ENCODE peak calls at places on chromosomes 6 and 20, in nine cellular contexts. One of them, this sample, is unnamed.

GRCh38 chr20:43583982-43584432 is 6.7 kb upstream of the IFT52 start:
- DNase-seq in IMR-90: peak; percentile 97
- DNase-seq in AG04450: peak; percentile 92
- DNase-seq in CD8-positive, alpha-beta T cell: no peak
- DNase-seq in neural progenitor cell: no peak
- DNase-seq in ovary: peak; percentile 51
- DNase-seq in lung: peak; percentile 70
- DNase-seq in right atrium auricular region: peak; percentile 88
- DNase-seq in HepG2: peak; percentile 95
- DNase-seq in this sample: no peak

GRCh38 chr6:36666726-36667591 is 11.6 kb upstream of the CDKN1A start:
- DNase-seq in lung: peak; percentile 74
- DNase-seq in ovary: peak; percentile 94
- DNase-seq in CD8-positive, alpha-beta T cell: no peak
- DNase-seq in neural progenitor cell: peak; percentile 73
- DNase-seq in IMR-90: peak; percentile 96
- DNase-seq in HepG2: peak; percentile 93
- DNase-seq in AG04450: peak; percentile 89
- DNase-seq in right atrium auricular region: peak; percentile 89
- DNase-seq in this sample: no peak

GRCh38 chr20:16241911-16242310 is 331.3 kb downstream of the KIF16B start:
- DNase-seq in HepG2: peak; percentile 72
- DNase-seq in CD8-positive, alpha-beta T cell: no peak
- DNase-seq in neural progenitor cell: no peak
- DNase-seq in IMR-90: no peak
- DNase-seq in right atrium auricular region: no peak
- DNase-seq in lung: no peak
- DNase-seq in ovary: no peak
- DNase-seq in AG04450: no peak
- DNase-seq in this sample: no peak

GRCh38 chr6:40356242-40356910 is 230.8 kb downstream of the LRFN2 start:
- DNase-seq in right atrium auricular region: peak; percentile 9
- DNase-seq in neural progenitor cell: no peak
- DNase-seq in AG04450: no peak
- DNase-seq in IMR-90: no peak
- DNase-seq in lung: peak; percentile 17
- DNase-seq in HepG2: no peak
- DNase-seq in CD8-positive, alpha-beta T cell: no peak
- DNase-seq in ovary: no peak
- DNase-seq in this sample: no peak

GRCh38 chr20:37403107-37404033 is 57.4 kb downstream of the SRC start:
- DNase-seq in CD8-positive, alpha-beta T cell: no peak
- DNase-seq in HepG2: no peak
- DNase-seq in AG04450: no peak
- DNase-seq in lung: no peak
- DNase-seq in IMR-90: no peak
- DNase-seq in neural progenitor cell: no peak
- DNase-seq in ovary: no peak
- DNase-seq in right atrium auricular region: no peak
- DNase-seq in this sample: no peak

GRCh38 chr6:158649289-158650143 is at the start of gene SYTL3:
- DNase-seq in lung: peak; percentile 76
- DNase-seq in HepG2: no peak
- DNase-seq in CD8-positive, alpha-beta T cell: peak; percentile 82
- DNase-seq in ovary: no peak
- DNase-seq in right atrium auricular region: peak; percentile 69
- DNase-seq in neural progenitor cell: no peak
- DNase-seq in AG04450: no peak
- DNase-seq in IMR-90: peak; percentile 82
- DNase-seq in this sample: peak; percentile 72

GRCh38 chr6:144749263-144749662 is 464.1 kb downstream of the UTRN start:
- DNase-seq in lung: no peak
- DNase-seq in AG04450: no peak
- DNase-seq in HepG2: no peak
- DNase-seq in CD8-positive, alpha-beta T cell: no peak
- DNase-seq in neural progenitor cell: no peak
- DNase-seq in right atrium auricular region: no peak
- DNase-seq in IMR-90: no peak
- DNase-seq in ovary: no peak
- DNase-seq in this sample: no peak

GRCh38 chr6:167829513-167829912 is 2.8 kb downstream of the AFDN start:
- DNase-seq in CD8-positive, alpha-beta T cell: no peak
- DNase-seq in right atrium auricular region: no peak
- DNase-seq in ovary: no peak
- DNase-seq in IMR-90: no peak
- DNase-seq in AG04450: no peak
- DNase-seq in neural progenitor cell: no peak
- DNase-seq in lung: no peak
- DNase-seq in HepG2: no peak
- DNase-seq in this sample: no peak

GRCh38 chr20:13786143-13786828 is 1.5 kb downstream of the NDUFAF5 start:
- DNase-seq in HepG2: no peak
- DNase-seq in ovary: no peak
- DNase-seq in neural progenitor cell: no peak
- DNase-seq in AG04450: no peak
- DNase-seq in lung: no peak
- DNase-seq in IMR-90: no peak
- DNase-seq in right atrium auricular region: no peak
- DNase-seq in CD8-positive, alpha-beta T cell: no peak
- DNase-seq in this sample: no peak

GRCh38 chr6:11414564-11414963 is 123.0 kb upstream of the TMEM170B start:
- DNase-seq in right atrium auricular region: no peak
- DNase-seq in IMR-90: no peak
- DNase-seq in HepG2: peak; percentile 78
- DNase-seq in CD8-positive, alpha-beta T cell: no peak
- DNase-seq in lung: no peak
- DNase-seq in neural progenitor cell: no peak
- DNase-seq in AG04450: no peak
- DNase-seq in ovary: no peak
- DNase-seq in this sample: peak; percentile 25

GRCh38 chr6:140846518-140847277 is 1286.0 kb upstream of the GJE1 start:
- DNase-seq in CD8-positive, alpha-beta T cell: no peak
- DNase-seq in AG04450: no peak
- DNase-seq in HepG2: no peak
- DNase-seq in ovary: no peak
- DNase-seq in right atrium auricular region: no peak
- DNase-seq in IMR-90: peak; percentile 72
- DNase-seq in neural progenitor cell: no peak
- DNase-seq in lung: no peak
- DNase-seq in this sample: no peak

GRCh38 chr6:4853349-4853748 is 77.1 kb downstream of the CDYL start:
- DNase-seq in neural progenitor cell: no peak
- DNase-seq in CD8-positive, alpha-beta T cell: no peak
- DNase-seq in HepG2: no peak
- DNase-seq in ovary: no peak
- DNase-seq in IMR-90: no peak
- DNase-seq in lung: no peak
- DNase-seq in AG04450: no peak
- DNase-seq in right atrium auricular region: no peak
- DNase-seq in this sample: no peak

GRCh38 chr6:118882314-118882905 is 11.5 kb upstream of the ASF1A start:
- DNase-seq in IMR-90: no peak
- DNase-seq in neural progenitor cell: no peak
- DNase-seq in CD8-positive, alpha-beta T cell: no peak
- DNase-seq in ovary: no peak
- DNase-seq in lung: no peak
- DNase-seq in AG04450: no peak
- DNase-seq in right atrium auricular region: no peak
- DNase-seq in HepG2: no peak
- DNase-seq in this sample: no peak

GRCh38 chr20:51507357-51508036 is 35.0 kb downstream of the NFATC2 start:
- DNase-seq in HepG2: no peak
- DNase-seq in right atrium auricular region: no peak
- DNase-seq in lung: no peak
- DNase-seq in IMR-90: no peak
- DNase-seq in AG04450: no peak
- DNase-seq in CD8-positive, alpha-beta T cell: no peak
- DNase-seq in ovary: no peak
- DNase-seq in neural progenitor cell: no peak
- DNase-seq in this sample: no peak

GRCh38 chr6:145483191-145483996 is 251.9 kb downstream of the EPM2A start:
- DNase-seq in CD8-positive, alpha-beta T cell: no peak
- DNase-seq in HepG2: peak; percentile 52
- DNase-seq in neural progenitor cell: no peak
- DNase-seq in lung: no peak
- DNase-seq in ovary: no peak
- DNase-seq in right atrium auricular region: no peak
- DNase-seq in AG04450: no peak
- DNase-seq in IMR-90: peak; percentile 12
- DNase-seq in this sample: no peak

GRCh38 chr6:10014561-10014960 is 400.3 kb downstream of the TFAP2A start:
- DNase-seq in neural progenitor cell: peak; percentile 15
- DNase-seq in lung: no peak
- DNase-seq in AG04450: peak; percentile 8
- DNase-seq in IMR-90: peak; percentile 21
- DNase-seq in CD8-positive, alpha-beta T cell: no peak
- DNase-seq in right atrium auricular region: no peak
- DNase-seq in HepG2: no peak
- DNase-seq in ovary: no peak
- DNase-seq in this sample: no peak

GRCh38 chr6:5023923-5024322 is 20.1 kb upstream of the RPP40 start:
- DNase-seq in lung: no peak
- DNase-seq in right atrium auricular region: no peak
- DNase-seq in ovary: no peak
- DNase-seq in neural progenitor cell: no peak
- DNase-seq in IMR-90: no peak
- DNase-seq in HepG2: no peak
- DNase-seq in AG04450: no peak
- DNase-seq in CD8-positive, alpha-beta T cell: no peak
- DNase-seq in this sample: no peak

GRCh38 chr20:49281913-49282467 is 4.1 kb upstream of the ZNFX1 start:
- DNase-seq in right atrium auricular region: no peak
- DNase-seq in lung: no peak
- DNase-seq in HepG2: no peak
- DNase-seq in IMR-90: no peak
- DNase-seq in AG04450: no peak
- DNase-seq in neural progenitor cell: no peak
- DNase-seq in CD8-positive, alpha-beta T cell: no peak
- DNase-seq in ovary: no peak
- DNase-seq in this sample: no peak

GRCh38 chr20:49281059-49281912 is 3.4 kb upstream of the ZNFX1 start:
- DNase-seq in HepG2: peak; percentile 90
- DNase-seq in CD8-positive, alpha-beta T cell: no peak
- DNase-seq in IMR-90: no peak
- DNase-seq in AG04450: no peak
- DNase-seq in neural progenitor cell: peak; percentile 89
- DNase-seq in right atrium auricular region: no peak
- DNase-seq in lung: no peak
- DNase-seq in ovary: no peak
- DNase-seq in this sample: no peak

GRCh38 chr20:49283703-49284625 is 6.1 kb upstream of the ZNFX1 start:
- DNase-seq in lung: no peak
- DNase-seq in neural progenitor cell: no peak
- DNase-seq in HepG2: peak; percentile 48
- DNase-seq in IMR-90: no peak
- DNase-seq in right atrium auricular region: no peak
- DNase-seq in ovary: no peak
- DNase-seq in AG04450: no peak
- DNase-seq in CD8-positive, alpha-beta T cell: no peak
- DNase-seq in this sample: no peak

GRCh38 chr20:49283176-49283702 is 5.4 kb upstream of the ZNFX1 start:
- DNase-seq in right atrium auricular region: no peak
- DNase-seq in lung: no peak
- DNase-seq in ovary: no peak
- DNase-seq in IMR-90: no peak
- DNase-seq in CD8-positive, alpha-beta T cell: no peak
- DNase-seq in neural progenitor cell: no peak
- DNase-seq in HepG2: no peak
- DNase-seq in AG04450: no peak
- DNase-seq in this sample: no peak

DNA sequence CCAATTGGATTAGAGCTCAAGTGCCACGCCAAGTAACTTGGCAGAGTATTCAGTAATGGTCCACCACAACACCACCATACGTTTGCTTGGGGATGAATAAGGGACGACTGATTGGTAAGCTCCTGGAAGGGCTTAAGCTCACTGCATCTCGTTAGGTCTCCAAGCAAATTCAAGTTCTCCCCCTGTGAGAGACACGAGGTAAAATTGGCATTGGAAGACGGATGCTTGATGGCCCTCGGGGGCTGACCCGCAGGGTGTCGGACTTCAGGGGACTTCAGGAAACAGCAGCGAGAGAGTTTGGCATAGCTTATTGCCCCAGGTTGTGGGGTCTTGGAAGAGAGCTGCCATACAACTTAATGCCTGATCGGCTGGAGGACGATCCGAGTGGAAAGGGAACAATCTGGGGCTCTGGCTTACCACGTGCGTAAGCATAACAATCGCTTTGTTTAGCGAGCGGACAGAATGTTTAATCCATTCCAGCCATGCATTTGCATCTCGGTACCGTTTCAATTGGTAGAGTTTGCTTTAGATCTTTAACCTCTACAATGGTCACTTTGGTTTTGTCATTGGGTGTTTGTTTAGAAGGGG is 4.8 kb upstream of the ZNFX1 start:
- DNase-seq in neural progenitor cell: peak; percentile 70
- DNase-seq in HepG2: no peak
- DNase-seq in CD8-positive, alpha-beta T cell: no peak
- DNase-seq in IMR-90: no peak
- DNase-seq in lung: no peak
- DNase-seq in right atrium auricular region: no peak
- DNase-seq in AG04450: no peak
- DNase-seq in ovary: no peak
- DNase-seq in this sample: no peak
- H3K9me3 ChIP-seq in neural progenitor cell: no peaks in the 10 kb centered on the region
- H3K9me3 ChIP-seq in HepG2: no peaks in the 10 kb centered on the region
- H3K9me3 ChIP-seq in CD8-positive, alpha-beta T cell: peaks cover 54% of the 10 kb centered on the region
- H3K9me3 ChIP-seq in IMR-90: peaks cover 27% of the 10 kb centered on the region
- H3K9me3 ChIP-seq in lung: peaks cover 34% of the 10 kb centered on the region
- H3K9me3 ChIP-seq in right atrium auricular region: peaks cover 40% of the 10 kb centered on the region
- H3K9me3 ChIP-seq in AG04450: peaks cover 48% of the 10 kb centered on the region
- H3K9me3 ChIP-seq in ovary: peaks cover 4% of the 10 kb centered on the region
- H3K9me3 ChIP-seq in this sample: peaks cover 77% of the 10 kb centered on the region

GRCh38 chr6:68256391-68256790 is 378.7 kb upstream of the ADGRB3 start:
- DNase-seq in ovary: no peak
- DNase-seq in right atrium auricular region: no peak
- DNase-seq in neural progenitor cell: no peak
- DNase-seq in HepG2: no peak
- DNase-seq in AG04450: no peak
- DNase-seq in CD8-positive, alpha-beta T cell: no peak
- DNase-seq in lung: no peak
- DNase-seq in IMR-90: no peak
- DNase-seq in this sample: no peak
- H3K9me3 ChIP-seq in ovary: no peaks in the 10 kb centered on the region
- H3K9me3 ChIP-seq in right atrium auricular region: peaks cover 7% of the 10 kb centered on the region
- H3K9me3 ChIP-seq in neural progenitor cell: no peaks in the 10 kb centered on the region
- H3K9me3 ChIP-seq in HepG2: peaks cover 52% of the 10 kb centered on the region
- H3K9me3 ChIP-seq in AG04450: no peaks in the 10 kb centered on the region
- H3K9me3 ChIP-seq in CD8-positive, alpha-beta T cell: no peaks in the 10 kb centered on the region
- H3K9me3 ChIP-seq in lung: peaks cover 10% of the 10 kb centered on the region
- H3K9me3 ChIP-seq in IMR-90: peaks cover 8% of the 10 kb centered on the region
- H3K9me3 ChIP-seq in this sample: no peaks in the 10 kb centered on the region

GRCh38 chr6:155611742-155612141 is 156.1 kb upstream of the NOX3 start:
- DNase-seq in right atrium auricular region: no peak
- DNase-seq in AG04450: no peak
- DNase-seq in HepG2: no peak
- DNase-seq in neural progenitor cell: no peak
- DNase-seq in lung: no peak
- DNase-seq in ovary: no peak
- DNase-seq in IMR-90: no peak
- DNase-seq in CD8-positive, alpha-beta T cell: no peak
- DNase-seq in this sample: no peak
- H3K9me3 ChIP-seq in right atrium auricular region: peaks cover 45% of the 10 kb centered on the region
- H3K9me3 ChIP-seq in AG04450: peaks cover 3% of the 10 kb centered on the region
- H3K9me3 ChIP-seq in HepG2: peaks cover 19% of the 10 kb centered on the region
- H3K9me3 ChIP-seq in neural progenitor cell: peaks cover 18% of the 10 kb centered on the region
- H3K9me3 ChIP-seq in lung: peaks cover 11% of the 10 kb centered on the region
- H3K9me3 ChIP-seq in ovary: no peaks in the 10 kb centered on the region
- H3K9me3 ChIP-seq in IMR-90: peaks cover 12% of the 10 kb centered on the region
- H3K9me3 ChIP-seq in CD8-positive, alpha-beta T cell: no peaks in the 10 kb centered on the region
- H3K9me3 ChIP-seq in this sample: peaks cover 2% of the 10 kb centered on the region

GRCh38 chr20:56205350-56205749 is 43.2 kb upstream of the MC3R start:
- DNase-seq in lung: no peak
- DNase-seq in ovary: no peak
- DNase-seq in HepG2: no peak
- DNase-seq in CD8-positive, alpha-beta T cell: no peak
- DNase-seq in right atrium auricular region: no peak
- DNase-seq in AG04450: no peak
- DNase-seq in IMR-90: no peak
- DNase-seq in neural progenitor cell: no peak
- DNase-seq in this sample: no peak
- H3K9me3 ChIP-seq in lung: peaks cover 5% of the 10 kb centered on the region
- H3K9me3 ChIP-seq in ovary: no peaks in the 10 kb centered on the region
- H3K9me3 ChIP-seq in HepG2: peaks cover 21% of the 10 kb centered on the region
- H3K9me3 ChIP-seq in CD8-positive, alpha-beta T cell: no peaks in the 10 kb centered on the region
- H3K9me3 ChIP-seq in right atrium auricular region: peaks cover 4% of the 10 kb centered on the region
- H3K9me3 ChIP-seq in AG04450: peaks cover 16% of the 10 kb centered on the region
- H3K9me3 ChIP-seq in IMR-90: peaks cover 9% of the 10 kb centered on the region
- H3K9me3 ChIP-seq in neural progenitor cell: no peaks in the 10 kb centered on the region
- H3K9me3 ChIP-seq in this sample: no peaks in the 10 kb centered on the region